ENCODE peak calls at places on chromosome 6, in five cellular contexts. One of them, this sample, is unnamed.

GRCh38 chr6:54493138-54493537 is 184.9 kb downstream of the TINAG start:
- DNase-seq in suprapubic skin: no peak
- DNase-seq in stomach: no peak
- DNase-seq in sigmoid colon: no peak
- DNase-seq in GM12878: no peak
- DNase-seq in this sample: no peak

GRCh38 chr6:140850438-140850837 is 1282.3 kb upstream of the GJE1 start:
- DNase-seq in suprapubic skin: no peak
- DNase-seq in stomach: no peak
- DNase-seq in sigmoid colon: no peak
- DNase-seq in GM12878: no peak
- DNase-seq in this sample: no peak

GRCh38 chr6:43990627-43991619 is 136.3 kb downstream of the MRPL14 start:
- DNase-seq in suprapubic skin: peak
- DNase-seq in stomach: no peak
- DNase-seq in sigmoid colon: peak
- DNase-seq in GM12878: no peak
- DNase-seq in this sample: peak

GRCh38 chr6:3892613-3893012 is 43.4 kb downstream of the FAM50B start:
- DNase-seq in suprapubic skin: no peak
- DNase-seq in stomach: no peak
- DNase-seq in sigmoid colon: no peak
- DNase-seq in GM12878: no peak
- DNase-seq in this sample: no peak

GRCh38 chr6:43456737-43457126 is 1.4 kb upstream of the DLK2 start:
- DNase-seq in suprapubic skin: no peak
- DNase-seq in stomach: no peak
- DNase-seq in sigmoid colon: no peak
- DNase-seq in GM12878: no peak
- DNase-seq in this sample: no peak

GRCh38 chr6:159691133-159691962 is 1.7 kb downstream of the SOD2 start:
- DNase-seq in suprapubic skin: no peak
- DNase-seq in stomach: no peak
- DNase-seq in sigmoid colon: no peak
- DNase-seq in GM12878: peak
- DNase-seq in this sample: no peak

GRCh38 chr6:3625980-3626533 is 125.5 kb downstream of the PXDC1 start:
- DNase-seq in suprapubic skin: no peak
- DNase-seq in stomach: no peak
- DNase-seq in sigmoid colon: no peak
- DNase-seq in GM12878: no peak
- DNase-seq in this sample: no peak

GRCh38 chr6:27755768-27756167 is 156.4 kb downstream of the OR2B2 start:
- DNase-seq in suprapubic skin: no peak
- DNase-seq in stomach: no peak
- DNase-seq in sigmoid colon: no peak
- DNase-seq in GM12878: no peak
- DNase-seq in this sample: no peak

GRCh38 chr6:140806431-140806830 is 1326.3 kb upstream of the GJE1 start:
- DNase-seq in suprapubic skin: no peak
- DNase-seq in stomach: no peak
- DNase-seq in sigmoid colon: no peak
- DNase-seq in GM12878: no peak
- DNase-seq in this sample: no peak

GRCh38 chr6:72035483-72035882 is 149.1 kb downstream of the RIMS1 start:
- DNase-seq in suprapubic skin: no peak
- DNase-seq in stomach: no peak
- DNase-seq in sigmoid colon: no peak
- DNase-seq in GM12878: no peak
- DNase-seq in this sample: no peak

GRCh38 chr6:14131579-14131978 is 14.0 kb downstream of the CD83 start:
- DNase-seq in suprapubic skin: no peak
- DNase-seq in stomach: no peak
- DNase-seq in sigmoid colon: no peak
- DNase-seq in GM12878: no peak
- DNase-seq in this sample: no peak

GRCh38 chr6:26022166-26022510 is 59.5 kb downstream of the TRIM38 start:
- DNase-seq in suprapubic skin: no peak
- DNase-seq in stomach: peak
- DNase-seq in sigmoid colon: peak
- DNase-seq in GM12878: peak
- DNase-seq in this sample: peak

GRCh38 chr6:97812940-97813339 is 529.9 kb upstream of the MMS22L start:
- DNase-seq in suprapubic skin: no peak
- DNase-seq in stomach: no peak
- DNase-seq in sigmoid colon: no peak
- DNase-seq in GM12878: no peak
- DNase-seq in this sample: no peak

GRCh38 chr6:40476673-40477072 is 110.5 kb downstream of the LRFN2 start:
- DNase-seq in suprapubic skin: no peak
- DNase-seq in stomach: no peak
- DNase-seq in sigmoid colon: no peak
- DNase-seq in GM12878: no peak
- DNase-seq in this sample: no peak

GRCh38 chr6:21754891-21755290 is 161.3 kb downstream of the SOX4 start:
- DNase-seq in suprapubic skin: no peak
- DNase-seq in stomach: no peak
- DNase-seq in sigmoid colon: no peak
- DNase-seq in GM12878: no peak
- DNase-seq in this sample: no peak

GRCh38 chr6:169810066-169810989 is 58.9 kb downstream of the ERMARD start:
- DNase-seq in suprapubic skin: no peak
- DNase-seq in stomach: no peak
- DNase-seq in sigmoid colon: no peak
- DNase-seq in GM12878: no peak
- DNase-seq in this sample: peak

GRCh38 chr6:169048806-169049205 is 204.8 kb downstream of the THBS2 start:
- DNase-seq in suprapubic skin: no peak
- DNase-seq in stomach: no peak
- DNase-seq in sigmoid colon: no peak
- DNase-seq in GM12878: no peak
- DNase-seq in this sample: no peak

GRCh38 chr6:7541175-7542064 is at the start of gene DSP:
- DNase-seq in suprapubic skin: peak
- DNase-seq in stomach: peak
- DNase-seq in sigmoid colon: no peak
- DNase-seq in GM12878: no peak
- DNase-seq in this sample: peak

GRCh38 chr6:107618672-107619071 is 128.8 kb downstream of the SOBP start:
- DNase-seq in suprapubic skin: no peak
- DNase-seq in stomach: no peak
- DNase-seq in sigmoid colon: no peak
- DNase-seq in GM12878: peak
- DNase-seq in this sample: peak

GRCh38 chr6:37866590-37867507 is 47.3 kb downstream of the ZFAND3 start:
- DNase-seq in suprapubic skin: no peak
- DNase-seq in stomach: no peak
- DNase-seq in sigmoid colon: no peak
- DNase-seq in GM12878: no peak
- DNase-seq in this sample: no peak

GRCh38 chr6:1604991-1605821 is 4.5 kb upstream of the FOXC1 start:
- DNase-seq in suprapubic skin: no peak
- DNase-seq in stomach: no peak
- DNase-seq in sigmoid colon: no peak
- DNase-seq in GM12878: no peak
- DNase-seq in this sample: no peak

DNA sequence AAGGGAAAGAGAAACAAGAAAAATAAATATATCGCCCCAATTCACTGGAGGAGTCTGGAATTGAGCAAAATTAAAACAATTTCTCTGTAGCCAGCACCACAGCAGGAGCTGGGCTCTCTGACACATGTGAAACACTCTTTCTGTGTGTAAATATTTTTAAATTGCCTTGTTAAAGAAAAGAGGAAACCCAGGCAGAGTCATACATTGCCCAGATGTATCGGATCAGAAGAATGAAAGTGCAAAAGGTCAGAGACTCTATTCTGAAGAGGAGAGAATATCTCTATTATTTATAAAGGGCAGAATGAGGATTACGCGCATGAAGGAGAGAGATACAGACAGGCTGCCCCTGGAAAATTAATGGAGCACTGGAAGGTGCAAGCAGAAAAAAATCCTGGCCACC is 127.0 kb upstream of the MAN1A1 start:
- DNase-seq in suprapubic skin: no peak
- DNase-seq in stomach: no peak
- DNase-seq in sigmoid colon: no peak
- DNase-seq in GM12878: no peak
- DNase-seq in this sample: no peak
- TF ChIP-seq POLR2AphosphoS5 in suprapubic skin: no peak
- TF ChIP-seq POLR2AphosphoS5 in stomach: no peak
- TF ChIP-seq POLR2AphosphoS5 in sigmoid colon: no peak
- TF ChIP-seq POLR2AphosphoS5 in GM12878: no peak
- TF ChIP-seq POLR2AphosphoS5 in this sample: no peak

DNA sequence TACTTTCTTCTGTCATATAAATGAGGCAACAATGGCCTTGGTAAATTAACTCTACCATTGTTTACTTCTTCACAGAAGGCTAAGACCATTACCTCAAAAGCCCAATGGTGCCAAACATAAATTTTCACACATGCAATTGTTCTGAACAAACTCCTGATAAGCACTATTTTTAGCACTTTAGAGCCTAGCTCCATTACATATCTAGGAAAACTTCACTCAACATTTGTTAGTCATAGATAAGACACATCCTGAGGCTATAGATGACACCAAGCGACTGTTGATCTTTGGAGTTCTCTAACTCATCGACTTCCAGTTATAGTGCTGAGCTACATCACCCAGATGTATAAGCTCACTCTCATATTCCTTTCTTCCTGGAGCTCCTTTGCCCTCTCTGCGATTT is 245.9 kb downstream of the EYS start:
- DNase-seq in suprapubic skin: no peak
- DNase-seq in stomach: no peak
- DNase-seq in sigmoid colon: no peak
- DNase-seq in GM12878: no peak
- DNase-seq in this sample: no peak
- TF ChIP-seq EP300 in suprapubic skin: no peak
- TF ChIP-seq EP300 in stomach: no peak
- TF ChIP-seq EP300 in sigmoid colon: no peak
- TF ChIP-seq EP300 in GM12878: no peak
- TF ChIP-seq EP300 in this sample: no peak

DNA sequence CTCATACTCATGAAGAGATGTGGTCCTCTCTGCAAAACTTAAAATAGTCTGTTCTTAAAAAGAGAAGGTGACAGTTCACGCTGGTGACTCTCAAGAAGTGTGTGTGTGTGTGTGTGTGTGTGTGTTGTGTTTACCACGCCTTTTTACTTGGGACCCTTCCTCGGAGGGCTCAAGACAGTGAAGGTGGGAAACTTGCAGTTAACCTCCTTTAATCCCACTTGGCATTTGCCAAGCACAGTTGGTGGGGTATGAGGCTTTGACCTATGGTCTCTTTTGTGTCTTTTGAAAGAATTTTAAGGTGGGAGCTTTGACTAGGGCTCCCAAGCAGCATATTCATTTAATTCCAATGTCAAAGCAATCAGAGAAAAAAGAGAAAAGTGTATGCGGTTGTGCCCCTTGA is 395.8 kb downstream of the TFAP2B start:
- DNase-seq in suprapubic skin: no peak
- DNase-seq in stomach: no peak
- DNase-seq in sigmoid colon: no peak
- DNase-seq in GM12878: no peak
- DNase-seq in this sample: no peak
- H3K4me3 ChIP-seq in suprapubic skin: peak
- H3K4me3 ChIP-seq in stomach: no peak
- H3K4me3 ChIP-seq in sigmoid colon: no peak
- H3K4me3 ChIP-seq in GM12878: no peak
- H3K4me3 ChIP-seq in this sample: no peak

GRCh38 chr6:12384417-12384912 is 94.3 kb downstream of the EDN1 start:
- DNase-seq in suprapubic skin: no peak
- DNase-seq in stomach: no peak
- DNase-seq in sigmoid colon: no peak
- DNase-seq in GM12878: no peak
- DNase-seq in this sample: no peak
- TF ChIP-seq POLR2AphosphoS5 in suprapubic skin: no peak
- TF ChIP-seq POLR2AphosphoS5 in stomach: no peak
- TF ChIP-seq POLR2AphosphoS5 in sigmoid colon: no peak
- TF ChIP-seq POLR2AphosphoS5 in GM12878: no peak
- TF ChIP-seq POLR2AphosphoS5 in this sample: no peak

GRCh38 chr6:70860920-70861319 is 95.9 kb downstream of the B3GAT2 start:
- DNase-seq in suprapubic skin: no peak
- DNase-seq in stomach: no peak
- DNase-seq in sigmoid colon: no peak
- DNase-seq in GM12878: no peak
- DNase-seq in this sample: no peak

GRCh38 chr6:70864404-70864803 is 92.5 kb downstream of the B3GAT2 start:
- DNase-seq in suprapubic skin: no peak
- DNase-seq in stomach: no peak
- DNase-seq in sigmoid colon: no peak
- DNase-seq in GM12878: no peak
- DNase-seq in this sample: no peak

GRCh38 chr6:70860044-70860443 is 96.8 kb downstream of the B3GAT2 start:
- DNase-seq in suprapubic skin: no peak
- DNase-seq in stomach: no peak
- DNase-seq in sigmoid colon: no peak
- DNase-seq in GM12878: no peak
- DNase-seq in this sample: no peak

GRCh38 chr6:70857387-70858077 is 99.3 kb downstream of the B3GAT2 start:
- DNase-seq in suprapubic skin: no peak
- DNase-seq in stomach: no peak
- DNase-seq in sigmoid colon: no peak
- DNase-seq in GM12878: peak
- DNase-seq in this sample: no peak

DNA sequence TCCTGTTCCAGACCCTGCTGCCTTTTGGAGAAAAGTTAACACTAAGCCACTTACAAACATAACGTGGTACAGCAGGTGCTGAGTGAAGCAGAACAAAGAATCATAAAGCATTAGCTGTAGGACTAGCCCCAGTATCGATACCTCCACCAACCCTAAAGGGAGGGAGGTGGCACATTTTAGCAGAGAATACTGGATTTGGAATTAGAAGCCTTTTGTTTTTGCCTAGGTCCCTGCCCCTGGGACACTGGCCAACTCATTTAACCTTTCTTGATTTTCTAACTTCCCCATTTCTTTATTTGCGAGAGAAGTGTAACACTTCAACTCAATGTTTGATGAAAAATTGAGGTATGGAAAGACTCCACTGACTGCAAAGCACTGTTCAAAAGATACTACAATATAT is 93.5 kb downstream of the B3GAT2 start:
- DNase-seq in suprapubic skin: no peak
- DNase-seq in stomach: no peak
- DNase-seq in sigmoid colon: no peak
- DNase-seq in GM12878: no peak
- DNase-seq in this sample: no peak
- TF ChIP-seq EP300 in suprapubic skin: no peak
- TF ChIP-seq EP300 in stomach: no peak
- TF ChIP-seq EP300 in sigmoid colon: no peak
- TF ChIP-seq EP300 in GM12878: no peak
- TF ChIP-seq EP300 in this sample: no peak